ENCODE peak calls at places on chromosome 7, in nine cellular contexts. One of them, this sample, is unnamed.

GRCh38 chr7:77565917-77566316 is 28.8 kb downstream of the PTPN12 start:
- DNase-seq in nephron progenitor cell: no peak
- DNase-seq in tibial nerve: no peak
- DNase-seq in transverse colon: no peak
- DNase-seq in BE2C: no peak
- DNase-seq in GM13977: no peak
- DNase-seq in cardiac fibroblast: peak
- DNase-seq in DND-41: no peak
- DNase-seq in omental fat pad: no peak
- DNase-seq in this sample: no peak

GRCh38 chr7:148773344-148773743 is 74.6 kb downstream of the CUL1 start:
- DNase-seq in DND-41: peak
- DNase-seq in omental fat pad: no peak
- DNase-seq in tibial nerve: no peak
- DNase-seq in GM13977: peak
- DNase-seq in BE2C: no peak
- DNase-seq in transverse colon: no peak
- DNase-seq in nephron progenitor cell: peak
- DNase-seq in cardiac fibroblast: no peak
- DNase-seq in this sample: no peak

GRCh38 chr7:21192662-21193061 is 235.2 kb upstream of the SP4 start:
- DNase-seq in cardiac fibroblast: no peak
- DNase-seq in tibial nerve: no peak
- DNase-seq in omental fat pad: no peak
- DNase-seq in nephron progenitor cell: no peak
- DNase-seq in GM13977: no peak
- DNase-seq in DND-41: no peak
- DNase-seq in BE2C: no peak
- DNase-seq in transverse colon: no peak
- DNase-seq in this sample: no peak

GRCh38 chr7:157271991-157272324 is 64.8 kb upstream of the DNAJB6 start:
- DNase-seq in BE2C: no peak
- DNase-seq in nephron progenitor cell: no peak
- DNase-seq in GM13977: peak
- DNase-seq in transverse colon: peak
- DNase-seq in cardiac fibroblast: peak
- DNase-seq in omental fat pad: no peak
- DNase-seq in tibial nerve: peak
- DNase-seq in DND-41: no peak
- DNase-seq in this sample: no peak

GRCh38 chr7:120941064-120941463 is 9.5 kb upstream of the ING3 start:
- DNase-seq in tibial nerve: no peak
- DNase-seq in omental fat pad: no peak
- DNase-seq in nephron progenitor cell: no peak
- DNase-seq in DND-41: no peak
- DNase-seq in GM13977: no peak
- DNase-seq in BE2C: no peak
- DNase-seq in transverse colon: no peak
- DNase-seq in cardiac fibroblast: peak
- DNase-seq in this sample: no peak

GRCh38 chr7:43700059-43700501 is 29.2 kb downstream of the COA1 start:
- DNase-seq in BE2C: no peak
- DNase-seq in omental fat pad: no peak
- DNase-seq in transverse colon: no peak
- DNase-seq in tibial nerve: no peak
- DNase-seq in DND-41: no peak
- DNase-seq in GM13977: peak
- DNase-seq in cardiac fibroblast: peak
- DNase-seq in nephron progenitor cell: no peak
- DNase-seq in this sample: no peak

GRCh38 chr7:148986737-148987009 is 41.6 kb downstream of the PDIA4 start:
- DNase-seq in transverse colon: no peak
- DNase-seq in omental fat pad: no peak
- DNase-seq in nephron progenitor cell: no peak
- DNase-seq in DND-41: no peak
- DNase-seq in BE2C: no peak
- DNase-seq in cardiac fibroblast: no peak
- DNase-seq in tibial nerve: no peak
- DNase-seq in GM13977: no peak
- DNase-seq in this sample: no peak

GRCh38 chr7:142612264-142612881 is 136.9 kb upstream of the PRSS1 start:
- DNase-seq in DND-41: peak
- DNase-seq in nephron progenitor cell: no peak
- DNase-seq in BE2C: no peak
- DNase-seq in transverse colon: no peak
- DNase-seq in cardiac fibroblast: peak
- DNase-seq in GM13977: no peak
- DNase-seq in omental fat pad: no peak
- DNase-seq in tibial nerve: no peak
- DNase-seq in this sample: no peak

GRCh38 chr7:131174391-131174790 is 153.3 kb upstream of the MKLN1 start:
- DNase-seq in DND-41: no peak
- DNase-seq in GM13977: no peak
- DNase-seq in cardiac fibroblast: no peak
- DNase-seq in BE2C: no peak
- DNase-seq in nephron progenitor cell: no peak
- DNase-seq in transverse colon: no peak
- DNase-seq in omental fat pad: no peak
- DNase-seq in tibial nerve: no peak
- DNase-seq in this sample: no peak

GRCh38 chr7:158186406-158186805 is 401.2 kb downstream of the PTPRN2 start:
- DNase-seq in transverse colon: no peak
- DNase-seq in tibial nerve: no peak
- DNase-seq in nephron progenitor cell: no peak
- DNase-seq in omental fat pad: no peak
- DNase-seq in BE2C: no peak
- DNase-seq in DND-41: no peak
- DNase-seq in cardiac fibroblast: no peak
- DNase-seq in GM13977: no peak
- DNase-seq in this sample: no peak

GRCh38 chr7:158803226-158803944 is 25.9 kb downstream of the ESYT2 start:
- DNase-seq in nephron progenitor cell: no peak
- DNase-seq in transverse colon: no peak
- DNase-seq in DND-41: no peak
- DNase-seq in GM13977: no peak
- DNase-seq in omental fat pad: no peak
- DNase-seq in BE2C: no peak
- DNase-seq in tibial nerve: no peak
- DNase-seq in cardiac fibroblast: no peak
- DNase-seq in this sample: no peak

GRCh38 chr7:112668561-112668960 is 121.6 kb downstream of the TMEM168 start:
- DNase-seq in transverse colon: no peak
- DNase-seq in GM13977: no peak
- DNase-seq in BE2C: no peak
- DNase-seq in cardiac fibroblast: no peak
- DNase-seq in omental fat pad: no peak
- DNase-seq in nephron progenitor cell: no peak
- DNase-seq in DND-41: no peak
- DNase-seq in tibial nerve: no peak
- DNase-seq in this sample: no peak

GRCh38 chr7:137408096-137408495 is 64.6 kb upstream of the PTN start:
- DNase-seq in BE2C: no peak
- DNase-seq in omental fat pad: no peak
- DNase-seq in cardiac fibroblast: no peak
- DNase-seq in tibial nerve: no peak
- DNase-seq in GM13977: no peak
- DNase-seq in DND-41: no peak
- DNase-seq in nephron progenitor cell: no peak
- DNase-seq in transverse colon: no peak
- DNase-seq in this sample: no peak

GRCh38 chr7:124700655-124701054 is 64.9 kb downstream of the GPR37 start:
- DNase-seq in tibial nerve: no peak
- DNase-seq in cardiac fibroblast: no peak
- DNase-seq in DND-41: no peak
- DNase-seq in transverse colon: no peak
- DNase-seq in omental fat pad: no peak
- DNase-seq in GM13977: no peak
- DNase-seq in BE2C: no peak
- DNase-seq in nephron progenitor cell: no peak
- DNase-seq in this sample: no peak

GRCh38 chr7:158174947-158175346 is 412.7 kb downstream of the PTPRN2 start:
- DNase-seq in nephron progenitor cell: no peak
- DNase-seq in tibial nerve: no peak
- DNase-seq in BE2C: no peak
- DNase-seq in DND-41: no peak
- DNase-seq in cardiac fibroblast: no peak
- DNase-seq in GM13977: no peak
- DNase-seq in transverse colon: no peak
- DNase-seq in omental fat pad: no peak
- DNase-seq in this sample: no peak

GRCh38 chr7:157276731-157277562 is 59.9 kb upstream of the DNAJB6 start:
- DNase-seq in nephron progenitor cell: no peak
- DNase-seq in DND-41: no peak
- DNase-seq in transverse colon: no peak
- DNase-seq in omental fat pad: no peak
- DNase-seq in GM13977: peak
- DNase-seq in BE2C: peak
- DNase-seq in tibial nerve: no peak
- DNase-seq in cardiac fibroblast: peak
- DNase-seq in this sample: no peak

GRCh38 chr7:157794764-157795101 is 457.9 kb downstream of the DNAJB6 start:
- DNase-seq in cardiac fibroblast: no peak
- DNase-seq in tibial nerve: no peak
- DNase-seq in DND-41: no peak
- DNase-seq in omental fat pad: no peak
- DNase-seq in nephron progenitor cell: no peak
- DNase-seq in BE2C: no peak
- DNase-seq in GM13977: no peak
- DNase-seq in transverse colon: no peak
- DNase-seq in this sample: no peak

GRCh38 chr7:121382479-121382878 is 13.6 kb downstream of the FAM3C start:
- DNase-seq in tibial nerve: no peak
- DNase-seq in transverse colon: no peak
- DNase-seq in cardiac fibroblast: no peak
- DNase-seq in omental fat pad: no peak
- DNase-seq in BE2C: no peak
- DNase-seq in nephron progenitor cell: no peak
- DNase-seq in GM13977: no peak
- DNase-seq in DND-41: no peak
- DNase-seq in this sample: no peak

GRCh38 chr7:55306331-55306730 is 58.8 kb upstream of the LANCL2 start:
- DNase-seq in tibial nerve: no peak
- DNase-seq in transverse colon: no peak
- DNase-seq in GM13977: no peak
- DNase-seq in nephron progenitor cell: no peak
- DNase-seq in BE2C: no peak
- DNase-seq in DND-41: no peak
- DNase-seq in omental fat pad: no peak
- DNase-seq in cardiac fibroblast: no peak
- DNase-seq in this sample: no peak

GRCh38 chr7:101746311-101746710 is 71.1 kb upstream of the CUX1 start:
- DNase-seq in DND-41: no peak
- DNase-seq in transverse colon: no peak
- DNase-seq in cardiac fibroblast: no peak
- DNase-seq in nephron progenitor cell: no peak
- DNase-seq in GM13977: no peak
- DNase-seq in omental fat pad: no peak
- DNase-seq in tibial nerve: no peak
- DNase-seq in BE2C: no peak
- DNase-seq in this sample: no peak

GRCh38 chr7:101743995-101744360 is 73.4 kb upstream of the CUX1 start:
- DNase-seq in DND-41: peak
- DNase-seq in BE2C: no peak
- DNase-seq in transverse colon: peak
- DNase-seq in GM13977: no peak
- DNase-seq in tibial nerve: no peak
- DNase-seq in nephron progenitor cell: peak
- DNase-seq in cardiac fibroblast: no peak
- DNase-seq in omental fat pad: no peak
- DNase-seq in this sample: no peak

GRCh38 chr7:101747058-101747617 is 70.3 kb upstream of the CUX1 start:
- DNase-seq in BE2C: no peak
- DNase-seq in cardiac fibroblast: no peak
- DNase-seq in tibial nerve: no peak
- DNase-seq in DND-41: no peak
- DNase-seq in transverse colon: no peak
- DNase-seq in GM13977: no peak
- DNase-seq in nephron progenitor cell: no peak
- DNase-seq in omental fat pad: no peak
- DNase-seq in this sample: no peak

GRCh38 chr7:101743241-101743994 is 74.0 kb upstream of the CUX1 start:
- DNase-seq in omental fat pad: no peak
- DNase-seq in cardiac fibroblast: peak
- DNase-seq in tibial nerve: peak
- DNase-seq in BE2C: peak
- DNase-seq in transverse colon: peak
- DNase-seq in GM13977: peak
- DNase-seq in DND-41: peak
- DNase-seq in nephron progenitor cell: peak
- DNase-seq in this sample: peak

GRCh38 chr7:101744588-101744987 is 72.8 kb upstream of the CUX1 start:
- DNase-seq in omental fat pad: no peak
- DNase-seq in transverse colon: no peak
- DNase-seq in tibial nerve: no peak
- DNase-seq in cardiac fibroblast: no peak
- DNase-seq in GM13977: no peak
- DNase-seq in BE2C: no peak
- DNase-seq in nephron progenitor cell: no peak
- DNase-seq in DND-41: no peak
- DNase-seq in this sample: no peak
- TF ChIP-seq CTCF in omental fat pad: no peak
- TF ChIP-seq CTCF in transverse colon: no peak
- TF ChIP-seq CTCF in tibial nerve: no peak
- TF ChIP-seq CTCF in cardiac fibroblast: no peak
- TF ChIP-seq CTCF in GM13977: no peak
- TF ChIP-seq CTCF in BE2C: no peak
- TF ChIP-seq CTCF in nephron progenitor cell: no peak
- TF ChIP-seq CTCF in DND-41: no peak
- TF ChIP-seq CTCF in this sample: no peak

GRCh38 chr7:151311294-151311864 is 30.2 kb upstream of the NUB1 start:
- DNase-seq in transverse colon: no peak
- DNase-seq in nephron progenitor cell: no peak
- DNase-seq in cardiac fibroblast: no peak
- DNase-seq in GM13977: no peak
- DNase-seq in tibial nerve: no peak
- DNase-seq in DND-41: peak
- DNase-seq in omental fat pad: no peak
- DNase-seq in BE2C: peak
- DNase-seq in this sample: no peak
- TF ChIP-seq CTCF in transverse colon: peak
- TF ChIP-seq CTCF in nephron progenitor cell: no peak
- TF ChIP-seq CTCF in cardiac fibroblast: peak
- TF ChIP-seq CTCF in GM13977: peak
- TF ChIP-seq CTCF in tibial nerve: no peak
- TF ChIP-seq CTCF in DND-41: peak
- TF ChIP-seq CTCF in omental fat pad: no peak
- TF ChIP-seq CTCF in BE2C: peak
- TF ChIP-seq CTCF in this sample: no peak

GRCh38 chr7:17301491-17302101 is 3.1 kb downstream of the AHR start:
- DNase-seq in cardiac fibroblast: peak
- DNase-seq in DND-41: peak
- DNase-seq in tibial nerve: peak
- DNase-seq in GM13977: no peak
- DNase-seq in omental fat pad: peak
- DNase-seq in nephron progenitor cell: peak
- DNase-seq in BE2C: peak
- DNase-seq in transverse colon: peak
- DNase-seq in this sample: no peak
- TF ChIP-seq CTCF in cardiac fibroblast: peak
- TF ChIP-seq CTCF in DND-41: peak
- TF ChIP-seq CTCF in tibial nerve: peak
- TF ChIP-seq CTCF in GM13977: peak
- TF ChIP-seq CTCF in omental fat pad: no peak
- TF ChIP-seq CTCF in nephron progenitor cell: peak
- TF ChIP-seq CTCF in BE2C: peak
- TF ChIP-seq CTCF in transverse colon: peak
- TF ChIP-seq CTCF in this sample: peak

GRCh38 chr7:146172112-146172511 is 55.5 kb downstream of the CNTNAP2 start:
- DNase-seq in nephron progenitor cell: no peak
- DNase-seq in BE2C: no peak
- DNase-seq in omental fat pad: no peak
- DNase-seq in DND-41: no peak
- DNase-seq in tibial nerve: no peak
- DNase-seq in GM13977: no peak
- DNase-seq in cardiac fibroblast: peak
- DNase-seq in transverse colon: no peak
- DNase-seq in this sample: no peak
- TF ChIP-seq CTCF in nephron progenitor cell: no peak
- TF ChIP-seq CTCF in BE2C: no peak
- TF ChIP-seq CTCF in omental fat pad: no peak
- TF ChIP-seq CTCF in DND-41: no peak
- TF ChIP-seq CTCF in tibial nerve: no peak
- TF ChIP-seq CTCF in GM13977: no peak
- TF ChIP-seq CTCF in cardiac fibroblast: no peak
- TF ChIP-seq CTCF in transverse colon: no peak
- TF ChIP-seq CTCF in this sample: no peak

This sample was measured in mesothelial cell of epicardium.